ENCODE peak calls at places on chromosome 9, in five cellular contexts. H is psoas muscle, Q is AG09309, G is left ventricle myocardium inferior, C is AG04449. X is an unnamed sample.

GRCh38 chr9:130341839-130342713 is 76.5 kb downstream of the HMCN2 start:
- DNase-seq in H (no peak), Q (no peak), G (no peak), C (no peak), X (no peak)

GRCh38 chr9:137217276-137218211 is 4.5 kb downstream of the RNF208 start:
- DNase-seq in H (peak), Q (no peak), G (peak), C (no peak), X (peak)

GRCh38 chr9:123281659-123282342 is 13.4 kb upstream of the STRBP start:
- DNase-seq in H (no peak), Q (no peak), G (no peak), C (no peak), X (no peak)

GRCh38 chr9:129483467-129484324 is 137.2 kb downstream of the C9orf50 start:
- DNase-seq in H (peak), Q (peak), G (peak), C (no peak), X (peak)

GRCh38 chr9:31089822-31090221 is 1294.6 kb upstream of the ACO1 start:
- DNase-seq in H (no peak), Q (no peak), G (no peak), C (no peak), X (no peak)

GRCh38 chr9:34370970-34371880 is 5.5 kb downstream of the MYORG start:
- DNase-seq in H (no peak), Q (no peak), G (no peak), C (no peak), X (no peak)

GRCh38 chr9:79812507-79813261 is 240.9 kb downstream of the TLE4 start:
- DNase-seq in H (no peak), Q (no peak), G (no peak), C (no peak), X (no peak)

GRCh38 chr9:78319197-78320029 is 22.5 kb downstream of the PSAT1 start:
- DNase-seq in H (no peak), Q (no peak), G (no peak), C (no peak), X (no peak)

GRCh38 chr9:99606955-99607354 is 214.7 kb upstream of the NR4A3 start:
- DNase-seq in H (no peak), Q (no peak), G (no peak), C (no peak), X (no peak)

DNA sequence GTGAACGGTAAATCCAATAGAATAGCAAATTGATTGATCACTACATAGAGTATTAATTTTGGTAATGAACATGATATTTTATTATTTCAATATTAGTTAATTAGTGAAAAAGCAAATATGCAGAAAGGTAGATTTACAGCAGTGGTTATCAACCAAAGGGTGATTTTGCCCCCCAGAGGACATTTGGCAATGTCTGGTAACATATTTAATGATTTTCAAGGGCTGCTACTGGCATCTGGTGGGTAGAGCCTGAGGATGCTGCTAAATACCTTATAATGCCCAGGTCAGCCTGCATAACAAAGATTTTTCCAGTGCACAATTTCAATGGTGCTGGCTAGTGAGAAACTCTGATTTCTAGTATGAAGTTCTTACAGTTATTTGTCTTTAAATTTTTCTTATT is 1313.7 kb downstream of the PTPRD start:
- DNase-seq in H (no peak), Q (no peak), G (no peak), C (no peak), X (no peak)
- TF ChIP-seq CTCF in H (no peak), Q (no peak), G (no peak), C (no peak), X (no peak)

GRCh38 chr9:16069671-16070586 is 517.1 kb downstream of the CCDC171 start:
- DNase-seq in H (no peak), Q (no peak), G (no peak), C (no peak), X (peak)

GRCh38 chr9:16074962-16075361 is 522.1 kb downstream of the CCDC171 start:
- DNase-seq in H (no peak), Q (no peak), G (no peak), C (no peak), X (peak)

GRCh38 chr9:16071400-16071799 is 518.6 kb downstream of the CCDC171 start:
- DNase-seq in H (no peak), Q (no peak), G (no peak), C (no peak), X (no peak)

DNA sequence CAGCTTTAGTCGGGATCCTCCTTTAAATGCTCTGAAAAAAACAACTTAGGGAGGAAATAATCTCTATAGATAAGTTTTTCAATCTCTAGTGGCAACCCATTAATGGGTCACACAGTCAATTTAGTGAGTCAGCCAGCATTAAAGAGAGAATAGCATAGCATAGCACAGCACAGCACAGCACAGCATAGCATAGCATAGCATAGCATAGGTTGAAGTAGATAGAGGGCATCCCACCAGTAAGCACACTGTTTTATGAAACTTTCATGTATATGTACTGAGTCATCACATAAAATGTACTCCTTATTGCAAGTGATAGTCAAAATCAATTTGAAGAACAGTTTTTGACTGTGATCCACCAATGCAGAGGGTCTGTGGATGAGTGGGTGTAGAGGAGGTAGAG is 522.9 kb downstream of the CCDC171 start:
- DNase-seq in H (no peak), Q (no peak), G (no peak), C (peak), X (peak)
- H3K4me3 ChIP-seq in H (no peak), Q (no peak), G (no peak), C (no peak), X (no peak)

GRCh38 chr9:96620155-96620514 is 492 bp upstream of the CDC14B start:
- DNase-seq in H (no peak), Q (no peak), G (no peak), C (no peak), X (no peak)

GRCh38 chr9:96619491-96620154 is at the start of gene CDC14B:
- DNase-seq in H (peak), Q (no peak), G (peak), C (peak), X (peak)

GRCh38 chr9:96621619-96622018 is 2.0 kb upstream of the CDC14B start:
- DNase-seq in H (no peak), Q (no peak), G (no peak), C (no peak), X (peak)

GRCh38 chr9:96619109-96619435 is 571 bp downstream of the CDC14B start:
- DNase-seq in H (no peak), Q (no peak), G (no peak), C (no peak), X (no peak)

GRCh38 chr9:96620832-96621269 is 1.2 kb upstream of the CDC14B start:
- DNase-seq in H (no peak), Q (no peak), G (no peak), C (no peak), X (no peak)
- TF ChIP-seq CTCF in H (no peak), Q (no peak), G (no peak), C (no peak), X (no peak)

GRCh38 chr9:14926941-14927624 is 16.9 kb upstream of the FREM1 start:
- DNase-seq in H (no peak), Q (no peak), G (no peak), C (no peak), X (no peak)
- H3K4me3 ChIP-seq in H (no peak), Q (no peak), G (no peak), C (no peak), X (no peak)

GRCh38 chr9:88812938-88813670 is 178.2 kb upstream of the S1PR3 start:
- DNase-seq in H (no peak), Q (no peak), G (no peak), C (no peak), X (no peak)
- TF ChIP-seq CTCF in H (no peak), Q (no peak), G (no peak), C (no peak), X (no peak)